ENCODE peak calls at places on chromosomes 1 and 21, in nine cellular contexts. A is uterus; V is lung; W is stimulated activated CD4-positive, alpha-beta T cell treated with anti-CD3 and anti-CD28 coated beads, Interleukin-2, amount 100 ng/mL, for 24 hours; E is cardiac muscle cell; Q is adipocyte; J is mammary epithelial cell; I is anterior cingulate cortex; R is GM12891. Y is an unnamed sample.

GRCh38 chr1:153260980-153261792 is 1.7 kb downstream of the LORICRIN start:
- DNase-seq in Q (peak; percentile 49), I (no peak), A (no peak), V (no peak), J (no peak), W (peak; percentile 39), E (peak; percentile 35), R (no peak), Y (no peak)

GRCh38 chr21:32347887-32348450 is 44.8 kb downstream of the URB1 start:
- DNase-seq in W (no peak), A (no peak), R (no peak), Q (no peak), V (no peak), I (no peak), J (no peak), E (no peak), Y (no peak)

GRCh38 chr21:37945036-37945435 is 28.8 kb upstream of the KCNJ6 start:
- DNase-seq in Q (no peak), W (no peak), R (no peak), A (no peak), V (no peak), E (no peak), J (no peak), I (no peak), Y (no peak)

GRCh38 chr1:99173282-99173681 is 91.0 kb upstream of the PLPPR4 start:
- DNase-seq in V (no peak), E (no peak), R (no peak), J (no peak), I (no peak), Q (peak; percentile 36), A (no peak), W (no peak), Y (no peak)

GRCh38 chr21:45456836-45457160 is 51.8 kb downstream of the COL18A1 start:
- DNase-seq in I (no peak), W (no peak), R (no peak), Q (no peak), E (no peak), J (no peak), V (no peak), A (no peak), Y (no peak)

GRCh38 chr1:5951846-5952410 is 40.3 kb downstream of the NPHP4 start:
- DNase-seq in E (no peak), A (no peak), W (no peak), R (no peak), V (no peak), I (no peak), Q (no peak), J (no peak), Y (no peak)

GRCh38 chr1:231628207-231628876 is 1.8 kb downstream of the DISC1 start:
- DNase-seq in W (peak; percentile 64), I (no peak), R (no peak), E (no peak), J (no peak), Q (peak; percentile 35), A (no peak), V (no peak), Y (peak; percentile 43)

GRCh38 chr1:214446772-214447556 is 104.4 kb downstream of the PTPN14 start:
- DNase-seq in V (no peak), W (no peak), Q (peak; percentile 79), J (peak; percentile 99), E (peak; percentile 91), I (peak; percentile 13), R (no peak), A (peak; percentile 21), Y (no peak)

GRCh38 chr1:10250663-10251062 is 40.3 kb downstream of the KIF1B start:
- DNase-seq in R (no peak), Q (no peak), V (no peak), W (no peak), E (no peak), J (no peak), A (no peak), I (no peak), Y (no peak)

GRCh38 chr21:19855522-19855921 is 1142.7 kb upstream of the NCAM2 start:
- DNase-seq in A (peak; percentile 11), V (no peak), Q (no peak), E (no peak), I (no peak), W (no peak), J (no peak), R (no peak), Y (no peak)

GRCh38 chr1:53321366-53321765 is 6.5 kb downstream of the LRP8 start:
- DNase-seq in R (no peak), E (no peak), I (no peak), V (no peak), Q (no peak), A (no peak), J (no peak), W (no peak), Y (no peak)

GRCh38 chr1:22952694-22953391 is 19.8 kb downstream of the LACTBL1 start:
- DNase-seq in V (no peak), A (no peak), I (no peak), J (no peak), R (no peak), Q (no peak), E (no peak), W (no peak), Y (no peak)

GRCh38 chr1:53629101-53629691 is 109.8 kb downstream of the GLIS1 start:
- DNase-seq in J (no peak), A (no peak), E (no peak), R (no peak), Q (no peak), W (no peak), V (no peak), I (no peak), Y (no peak)

GRCh38 chr21:38712076-38712475 is 93.7 kb upstream of the ETS2 start:
- DNase-seq in E (peak; percentile 64), V (no peak), R (no peak), I (no peak), A (no peak), J (peak; percentile 44), W (no peak), Q (peak; percentile 35), Y (no peak)

GRCh38 chr21:43273708-43274021 is 104.9 kb downstream of the CRYAA start:
- DNase-seq in I (no peak), W (no peak), R (no peak), J (no peak), V (no peak), E (no peak), A (no peak), Q (no peak), Y (no peak)

GRCh38 chr1:208030320-208031091 is 119.6 kb upstream of the CD34 start:
- DNase-seq in Q (peak; percentile 45), V (peak; percentile 48), A (peak; percentile 45), I (no peak), R (no peak), J (no peak), E (peak; percentile 81), W (no peak), Y (no peak)

GRCh38 chr1:57590978-57591377 is 167.1 kb upstream of the DAB1 start:
- DNase-seq in W (no peak), E (no peak), Q (no peak), V (no peak), A (no peak), R (no peak), I (no peak), J (peak; percentile 20), Y (no peak)

GRCh38 chr1:11759791-11760190 is 2.2 kb upstream of the C1orf167 start:
- DNase-seq in Q (no peak), J (no peak), I (no peak), E (no peak), R (no peak), V (no peak), A (no peak), W (no peak), Y (no peak)

GRCh38 chr1:87061742-87062156 is 147.3 kb downstream of the HS2ST1 start:
- DNase-seq in V (no peak), J (peak; percentile 46), R (no peak), Q (peak; percentile 61), E (peak; percentile 25), I (no peak), A (no peak), W (no peak), Y (no peak)

GRCh38 chr1:243740255-243740999 is 109.6 kb downstream of the AKT3 start:
- DNase-seq in Q (peak; percentile 23), J (no peak), A (no peak), I (no peak), V (no peak), W (no peak), R (no peak), E (peak; percentile 55), Y (no peak)

GRCh38 chr21:42973309-42973990 is 912 bp upstream of the PKNOX1 start:
- DNase-seq in A (peak; percentile 24), E (no peak), J (no peak), V (no peak), R (no peak), Q (no peak), I (no peak), W (no peak), Y (no peak)